ENCODE peak calls at places on chromosomes 2 and 18, in ten cellular contexts. U, T, N, G, F, H, A, Y, W and Q are unnamed samples.

GRCh38 chr2:5696741-5697521 is 4.7 kb downstream of the SOX11 start:
- DNase-seq in U (peak), H (peak), G (peak), T (no peak), F (peak), W (no peak), A (no peak), N (peak), Y (peak), Q (peak)

GRCh38 chr18:22946841-22947240 is 13.7 kb downstream of the RBBP8 start:
- DNase-seq in W (no peak), T (no peak), G (no peak), Y (no peak), F (no peak), A (no peak), U (peak), H (no peak), N (no peak), Q (no peak)

GRCh38 chr2:119517433-119517832 is 6.8 kb downstream of the SCTR start:
- DNase-seq in G (no peak), N (no peak), T (no peak), Y (peak), U (peak), H (peak), W (no peak), A (no peak), F (peak), Q (peak)

GRCh38 chr2:152330235-152330866 is 4.6 kb upstream of the FMNL2 start:
- DNase-seq in Y (no peak), G (no peak), A (no peak), N (no peak), F (no peak), W (no peak), T (no peak), H (no peak), U (no peak), Q (peak)

GRCh38 chr18:9335255-9336045 is 877 bp downstream of the TWSG1 start:
- DNase-seq in F (peak), N (no peak), U (peak), H (no peak), W (no peak), Y (peak), A (no peak), G (no peak), T (no peak), Q (no peak)

GRCh38 chr2:43737097-43737854 is 36.6 kb upstream of the DYNC2LI1 start:
- DNase-seq in T (no peak), W (no peak), G (no peak), Y (peak), N (no peak), U (peak), H (no peak), A (peak), F (peak), Q (peak)

GRCh38 chr2:105809099-105809473 is 64.4 kb downstream of the NCK2 start:
- DNase-seq in A (no peak), U (no peak), G (no peak), F (no peak), N (no peak), Y (no peak), W (no peak), H (no peak), T (no peak), Q (no peak)

GRCh38 chr2:55408098-55408882 is 11.4 kb downstream of the CCDC88A start:
- DNase-seq in N (no peak), U (no peak), G (no peak), T (no peak), F (peak), Y (peak), A (no peak), H (no peak), W (no peak), Q (no peak)

GRCh38 chr18:42969366-42969765 is 146.1 kb downstream of the RIT2 start:
- DNase-seq in T (no peak), H (no peak), F (no peak), A (no peak), N (no peak), U (no peak), G (no peak), W (no peak), Y (no peak), Q (no peak)

GRCh38 chr2:73290049-73290839 is 3.1 kb downstream of the EGR4 start:
- DNase-seq in T (peak), U (peak), N (peak), H (peak), G (peak), A (no peak), F (peak), W (no peak), Y (peak), Q (peak)
- TF ChIP-seq CTCF in T (peak), U (peak), N (peak), H (peak), G (peak), A (no peak), F (peak), W (no peak), Y (peak), Q (peak)

DNA sequence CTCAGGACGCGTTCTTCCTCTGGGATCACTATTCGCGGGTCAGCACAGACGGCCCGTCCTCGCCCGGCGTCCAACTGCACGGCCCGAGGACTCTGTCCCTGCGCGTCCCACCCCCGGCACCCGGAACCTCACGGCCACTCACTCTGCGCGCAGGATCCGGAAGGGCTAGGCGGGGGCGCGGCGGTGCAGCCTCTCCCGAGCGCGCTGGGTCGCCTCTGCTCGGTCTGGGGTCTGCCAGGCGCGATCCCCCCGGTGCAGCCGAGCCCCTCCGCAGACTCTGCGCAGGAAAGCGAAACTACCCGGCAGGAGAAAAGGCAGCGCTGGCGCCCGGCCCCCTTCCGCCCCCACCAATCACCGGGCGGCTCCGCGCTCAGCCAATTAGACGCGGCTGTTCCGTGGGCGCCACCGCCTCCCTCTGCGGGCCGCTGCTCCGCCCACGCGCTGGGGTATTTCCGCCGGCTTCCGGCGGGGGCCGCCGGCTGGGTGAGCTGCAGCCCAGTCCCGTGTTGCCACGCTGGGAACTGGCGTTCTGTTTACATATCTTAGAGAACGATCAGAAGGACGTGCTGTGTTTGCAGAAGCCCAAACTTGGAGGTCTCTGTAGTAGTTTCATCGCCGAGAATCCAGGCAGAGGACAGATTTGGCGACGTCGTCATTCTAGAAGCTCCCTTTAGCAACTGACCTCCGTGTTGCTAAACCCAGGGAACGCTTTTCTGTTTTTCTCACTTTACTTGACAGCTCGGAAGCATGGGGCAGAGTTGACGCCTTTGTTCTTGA is at the start of gene STAT1:
- DNase-seq in H (peak), G (peak), W (peak), T (peak), Y (peak), U (peak), A (peak), F (peak), N (peak), Q (peak)
- TF ChIP-seq CTCF in H (no peak), G (peak), W (no peak), T (no peak), Y (no peak), U (no peak), A (no peak), F (no peak), N (no peak), Q (peak)

GRCh38 chr2:195413944-195414343 is 243.1 kb upstream of the SLC39A10 start:
- DNase-seq in F (no peak), T (no peak), Y (no peak), G (no peak), A (no peak), U (no peak), H (no peak), W (no peak), N (no peak), Q (peak)

GRCh38 chr2:195413422-195413821 is 243.6 kb upstream of the SLC39A10 start:
- DNase-seq in Y (no peak), H (no peak), A (no peak), T (no peak), U (peak), W (no peak), N (no peak), G (no peak), F (no peak), Q (no peak)

GRCh38 chr2:195411219-195411687 is 245.8 kb upstream of the SLC39A10 start:
- DNase-seq in F (peak), T (no peak), U (no peak), W (no peak), N (no peak), G (no peak), H (no peak), A (no peak), Y (peak), Q (no peak)

GRCh38 chr2:195410272-195410671 is 246.8 kb upstream of the SLC39A10 start:
- DNase-seq in H (peak), W (no peak), A (no peak), U (no peak), G (no peak), Y (no peak), T (no peak), N (peak), F (no peak), Q (no peak)

DNA sequence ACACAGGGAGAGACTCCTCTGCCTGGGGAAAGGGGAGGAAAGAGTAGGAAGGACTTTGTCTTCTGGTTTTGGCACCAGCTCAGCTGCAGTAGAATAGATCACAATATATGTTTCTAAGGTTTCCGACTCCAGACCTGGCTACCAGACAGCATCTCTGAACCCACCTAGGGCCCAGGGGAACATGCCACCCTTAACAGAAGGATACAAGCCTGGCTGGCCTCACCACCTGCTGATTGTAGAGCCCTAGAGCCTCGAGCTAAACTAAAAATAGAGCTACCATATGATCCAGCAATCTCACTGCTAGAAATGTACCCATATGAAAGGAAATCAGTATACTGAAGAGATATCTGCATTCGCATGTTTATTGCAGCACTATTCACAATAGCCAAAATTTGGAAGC is 242.5 kb upstream of the SLC39A10 start:
- DNase-seq in U (no peak), G (no peak), N (no peak), T (no peak), F (no peak), W (no peak), H (no peak), Y (no peak), A (no peak), Q (no peak)
- TF ChIP-seq CTCF in U (no peak), G (no peak), N (no peak), T (no peak), F (no peak), W (no peak), H (no peak), Y (no peak), A (no peak), Q (no peak)

DNA sequence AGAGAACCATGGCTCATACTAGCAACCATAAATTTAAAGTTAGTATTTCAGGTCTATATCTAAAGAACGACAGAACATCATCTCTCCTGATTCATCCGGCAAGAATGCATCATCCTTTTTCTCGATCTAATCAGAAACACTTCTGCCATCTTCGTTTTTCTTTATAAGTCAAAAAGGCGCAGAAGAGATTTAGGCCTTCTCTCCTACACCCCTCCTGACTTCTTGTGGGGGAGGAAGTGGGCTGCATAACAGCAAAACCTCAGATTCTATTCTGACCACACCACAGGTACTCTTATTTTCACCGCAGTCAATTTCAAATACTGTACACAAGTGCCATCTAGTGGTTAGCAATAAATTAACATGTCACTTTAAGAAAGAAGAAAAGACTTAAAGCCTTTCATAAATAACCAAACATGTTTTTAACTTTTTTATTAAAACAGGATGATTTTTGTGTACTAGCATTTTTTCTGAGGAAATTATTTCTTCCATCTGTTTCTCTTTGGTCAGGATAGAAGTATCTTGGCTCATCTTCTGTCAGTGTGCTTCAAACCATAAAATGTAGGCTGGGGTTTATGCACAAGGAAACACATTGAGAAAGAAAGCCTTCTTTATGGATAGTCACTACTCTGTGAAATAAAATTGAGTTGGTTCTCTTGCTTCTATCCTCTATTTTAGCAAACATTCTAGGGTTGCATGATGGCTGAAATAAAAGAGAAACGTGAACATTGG is 48.3 kb upstream of the PIK3C3 start:
- DNase-seq in U (peak), Y (peak), T (peak), W (no peak), H (peak), N (peak), A (no peak), F (peak), G (no peak), Q (no peak)
- TF ChIP-seq CTCF in U (peak), Y (peak), T (peak), W (peak), H (peak), N (peak), A (peak), F (peak), G (peak), Q (peak)

GRCh38 chr18:57445488-57446319 is 10.5 kb downstream of the ONECUT2 start:
- DNase-seq in G (no peak), F (no peak), T (no peak), H (no peak), W (no peak), N (no peak), U (no peak), A (no peak), Y (no peak), Q (no peak)

GRCh38 chr18:57446322-57446721 is 11.1 kb downstream of the ONECUT2 start:
- DNase-seq in F (no peak), U (peak), N (no peak), H (peak), A (no peak), G (no peak), Y (peak), T (no peak), W (no peak), Q (peak)

GRCh38 chr18:57443716-57444115 is 8.5 kb downstream of the ONECUT2 start:
- DNase-seq in T (no peak), G (no peak), U (no peak), Y (no peak), F (no peak), W (no peak), N (no peak), H (no peak), A (no peak), Q (no peak)

GRCh38 chr18:57444301-57444759 is 9.2 kb downstream of the ONECUT2 start:
- DNase-seq in Y (no peak), W (no peak), A (no peak), F (no peak), T (no peak), H (peak), N (no peak), U (no peak), G (no peak), Q (no peak)

GRCh38 chr18:57447154-57447621 is 12.0 kb downstream of the ONECUT2 start:
- DNase-seq in G (peak), Y (peak), H (peak), W (no peak), F (peak), N (no peak), A (no peak), U (peak), T (no peak), Q (peak)
- TF ChIP-seq CTCF in G (peak), Y (no peak), H (peak), W (no peak), F (no peak), N (no peak), A (no peak), U (no peak), T (no peak), Q (peak)